ENCODE peak calls at places on chromosomes 4 and X, in six cellular contexts. F is fibroblast of lung, H is suprapubic skin, J is ovary, U is psoas muscle, O is neural progenitor cell. D is an unnamed sample.

GRCh38 chr4:186104895-186105720 is 604 bp downstream of the FAM149A start:
- DNase-seq in O (peak), H (no peak), U (peak), F (no peak), J (peak), D (peak)

GRCh38 chr4:145216532-145216931 is 36.1 kb upstream of the OTUD4 start:
- DNase-seq in U (no peak), O (no peak), F (peak), J (no peak), H (no peak), D (no peak)

GRCh38 chr4:13980317-13980716 is 352.8 kb upstream of the BOD1L1 start:
- DNase-seq in J (no peak), H (no peak), U (no peak), F (peak), O (no peak), D (no peak)

GRCh38 chr4:76306882-76307669 is 543 bp downstream of the STBD1 start:
- DNase-seq in H (peak), U (peak), J (peak), O (peak), F (peak), D (peak)

GRCh38 chr4:188911707-188912106 is 772.5 kb downstream of the TRIML1 start:
- DNase-seq in F (peak), H (no peak), U (no peak), J (no peak), O (no peak), D (no peak)

GRCh38 chr4:143728171-143728570 is 27.7 kb upstream of the FREM3 start:
- DNase-seq in O (no peak), J (no peak), F (peak), U (no peak), H (no peak), D (no peak)

GRCh38 chrX:51891821-51892551 is 1.4 kb upstream of the MAGED1 start:
- DNase-seq in U (peak), F (peak), H (peak), O (peak), J (peak), D (peak)

GRCh38 chrX:320126-320783 is 1.7 kb upstream of the GTPBP6 start:
- DNase-seq in J (peak), U (peak), O (peak), H (peak), F (peak), D (no peak)

GRCh38 chr4:146029939-146030710 is 91.5 kb upstream of the ZNF827 start:
- DNase-seq in O (no peak), J (no peak), F (peak), H (no peak), U (no peak), D (no peak)

GRCh38 chr4:55173580-55173979 is 48.2 kb upstream of the KDR start:
- DNase-seq in F (peak), J (no peak), U (no peak), H (no peak), O (no peak), D (no peak)

GRCh38 chr4:55838356-55838755 is 15.1 kb upstream of the EXOC1 start:
- DNase-seq in J (no peak), H (no peak), F (no peak), O (no peak), U (no peak), D (no peak)

GRCh38 chr4:169620846-169621228 is 459 bp downstream of the CLCN3 start:
- DNase-seq in F (no peak), J (peak), O (peak), U (no peak), H (no peak), D (no peak)

GRCh38 chrX:10726647-10727046 is 106.3 kb upstream of the MID1 start:
- DNase-seq in F (peak), H (no peak), U (no peak), J (no peak), O (no peak), D (no peak)

GRCh38 chr4:75786526-75786925 is 62.1 kb downstream of the USO1 start:
- DNase-seq in O (no peak), U (no peak), F (no peak), J (no peak), H (no peak), D (no peak)

GRCh38 chr4:187363453-187363852 is 632.1 kb upstream of the ZFP42 start:
- DNase-seq in H (no peak), U (no peak), O (peak), F (no peak), J (no peak), D (no peak)

GRCh38 chr4:184463856-184464255 is 10.5 kb downstream of the IRF2 start:
- DNase-seq in O (no peak), F (no peak), U (no peak), H (no peak), J (no peak), D (no peak)
- H3K4me3 ChIP-seq in O (no peak), F (no peak), U (no peak), H (no peak), J (no peak), D (no peak)

GRCh38 chrX:139832728-139833309 is 100.0 kb downstream of the ATP11C start:
- DNase-seq in J (no peak), H (no peak), O (no peak), U (no peak), F (no peak), D (no peak)
- H3K27ac ChIP-seq in J (no peak), H (no peak), O (no peak), U (no peak), F (no peak), D (no peak)

GRCh38 chr4:36189511-36190226 is 54.6 kb downstream of the ARAP2 start:
- DNase-seq in J (no peak), U (no peak), H (no peak), F (no peak), O (no peak), D (no peak)

GRCh38 chr4:36183232-36183631 is 61.1 kb downstream of the ARAP2 start:
- DNase-seq in J (no peak), O (no peak), H (no peak), U (no peak), F (no peak), D (no peak)

GRCh38 chr4:36192922-36193321 is 51.4 kb downstream of the ARAP2 start:
- DNase-seq in O (no peak), U (no peak), H (no peak), F (no peak), J (no peak), D (no peak)

GRCh38 chr4:36183665-36184393 is 60.5 kb downstream of the ARAP2 start:
- DNase-seq in F (no peak), H (no peak), U (no peak), O (peak), J (no peak), D (no peak)

DNA sequence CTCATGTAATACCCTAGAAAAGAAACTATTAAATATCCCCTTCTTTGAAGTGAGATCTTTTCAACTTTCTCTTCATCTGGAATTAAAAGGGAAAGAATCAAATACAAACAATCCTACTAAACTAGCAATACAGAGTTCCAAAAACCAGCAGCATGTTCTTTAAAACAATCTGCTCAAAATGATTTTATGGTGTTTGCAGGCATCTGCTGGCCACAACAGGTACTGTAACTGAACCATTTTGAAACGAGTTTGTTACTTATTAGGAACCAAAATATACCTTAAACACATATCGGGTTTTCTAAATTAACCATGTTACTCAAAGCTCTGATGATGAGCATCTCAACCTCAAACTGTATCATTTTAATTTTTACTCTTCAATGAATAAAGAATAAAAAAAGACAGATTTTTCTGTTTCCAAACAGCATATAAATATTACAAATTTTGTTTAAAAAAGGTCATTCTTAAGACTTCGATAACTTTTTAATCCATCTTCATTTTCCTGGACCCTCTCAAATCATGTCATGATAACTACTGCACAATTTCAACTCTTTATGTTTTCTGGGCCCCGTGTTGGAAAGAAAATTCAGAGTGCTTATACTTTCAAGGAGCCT is 56.5 kb downstream of the ARAP2 start:
- DNase-seq in U (no peak), O (peak), F (peak), H (no peak), J (no peak), D (no peak)
- TF ChIP-seq CTCF in U (peak), O (peak), F (peak), H (peak), J (no peak), D (peak)

DNA sequence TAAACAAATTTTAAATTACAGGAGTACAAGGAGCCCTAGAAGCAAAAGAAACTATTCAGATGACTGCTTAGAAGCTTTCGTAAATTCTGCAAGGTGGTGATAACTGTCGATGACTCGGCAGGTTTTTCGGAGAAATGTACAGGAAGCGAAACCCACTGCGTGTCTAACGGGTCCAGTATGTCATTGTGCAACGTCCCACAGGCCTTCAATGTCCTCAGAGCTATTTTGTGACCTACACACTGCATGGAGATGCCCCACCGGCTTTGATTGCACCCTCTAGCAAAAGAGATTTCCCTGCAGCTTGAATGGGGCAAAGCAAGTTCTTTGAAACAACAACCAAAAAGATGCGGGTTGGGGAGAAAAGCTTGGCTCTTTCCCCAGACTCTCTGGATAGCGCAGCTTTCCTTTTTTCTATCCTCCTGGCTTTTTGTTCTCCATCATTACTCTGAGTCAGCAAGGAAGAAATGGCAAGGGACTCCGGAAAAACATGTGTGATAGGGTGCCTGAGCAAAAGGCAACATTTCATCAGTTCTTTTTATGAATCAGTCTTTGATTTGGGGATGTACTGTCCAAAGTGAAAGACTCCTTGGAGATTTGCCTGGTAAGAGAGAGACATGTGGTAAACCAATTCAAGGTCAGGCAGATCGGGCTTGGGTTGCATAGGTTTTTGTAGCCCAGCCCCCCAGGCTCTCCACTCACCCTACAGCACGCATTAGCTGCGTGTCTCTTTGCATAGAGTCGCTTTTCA is 112.0 kb upstream of the TBL1X start:
- DNase-seq in U (no peak), J (peak), F (peak), O (no peak), H (no peak), D (no peak)
- H3K4me3 ChIP-seq in U (no peak), J (no peak), F (peak), O (no peak), H (no peak), D (no peak)

GRCh38 chr4:89439533-89439932 is 131.9 kb upstream of the GPRIN3 start:
- DNase-seq in J (no peak), U (no peak), H (no peak), O (no peak), F (no peak), D (no peak)

GRCh38 chr4:89438102-89438831 is 130.7 kb upstream of the GPRIN3 start:
- DNase-seq in U (no peak), H (no peak), J (no peak), F (peak), O (peak), D (peak)

DNA sequence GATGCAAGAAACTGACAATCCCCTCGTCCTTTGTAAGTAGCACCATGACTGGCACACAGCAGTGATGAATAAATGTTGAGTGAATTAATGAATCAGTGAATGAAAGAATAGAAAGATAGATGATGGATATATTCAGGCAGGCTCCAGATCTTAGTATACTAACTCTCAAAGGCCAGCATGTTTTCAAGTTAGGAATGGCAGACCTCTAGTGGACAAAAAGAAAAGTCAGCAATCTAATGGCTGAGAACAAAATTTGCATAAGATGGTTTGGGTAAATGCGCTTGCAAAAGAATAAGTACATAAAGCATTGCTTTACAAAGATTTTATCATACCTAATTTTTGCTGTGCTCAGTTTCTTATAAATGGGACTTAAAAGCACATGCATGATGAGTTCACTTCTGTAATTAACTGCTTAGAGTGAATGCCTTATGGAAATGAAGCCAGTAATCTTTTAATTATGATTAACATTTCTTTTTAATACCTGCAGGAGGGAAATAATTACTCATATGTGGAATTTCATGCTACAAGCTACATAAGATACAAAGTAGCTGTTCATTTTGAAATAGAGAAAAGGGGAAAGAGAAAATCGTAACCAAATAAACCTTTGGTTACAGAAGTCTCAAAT is 126.9 kb upstream of the GPRIN3 start:
- DNase-seq in O (peak), F (peak), J (no peak), U (no peak), H (no peak), D (no peak)
- H3K27ac ChIP-seq in O (no peak), F (no peak), J (no peak), U (no peak), H (no peak), D (no peak)

DNA sequence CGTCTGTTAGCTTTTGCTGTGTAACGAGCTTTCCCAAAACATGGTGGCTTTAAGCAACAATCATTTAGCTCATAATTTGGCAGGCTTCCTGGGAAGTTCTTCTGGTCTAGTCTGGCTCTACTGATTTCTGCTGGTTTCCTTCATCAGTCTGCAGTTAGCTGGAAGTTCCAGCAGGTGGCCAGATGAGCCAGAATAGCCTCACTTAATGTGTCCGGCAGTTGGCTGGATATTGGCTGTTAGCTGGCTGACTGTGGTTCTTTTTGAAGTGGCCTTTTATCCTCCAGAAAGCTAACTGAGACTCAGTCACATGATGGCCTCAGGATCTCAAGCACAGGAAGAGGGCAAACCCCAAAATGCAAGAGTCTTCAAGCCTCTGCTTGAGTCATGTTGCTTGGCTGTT is 34.9 kb downstream of the FTHL17 start:
- DNase-seq in J (peak), H (no peak), O (peak), F (peak), U (no peak), D (peak)
- TF ChIP-seq CTCF in J (no peak), H (no peak), O (peak), F (peak), U (peak), D (peak)